ENCODE peak calls at places on chromosomes 4 and X, in five cellular contexts. One of them, this sample, is unnamed.

GRCh38 chr4:126784966-126785580 is 847.7 kb upstream of the INTU start:
- DNase-seq in Caco-2: no peak
- DNase-seq in IMR-90: peak; percentile 30
- DNase-seq in ovary: no peak
- DNase-seq in PC-9: no peak
- DNase-seq in this sample: no peak

GRCh38 chr4:1233641-1234277 is 15.2 kb downstream of the CTBP1 start:
- DNase-seq in PC-9: no peak
- DNase-seq in ovary: peak; percentile 80
- DNase-seq in Caco-2: no peak
- DNase-seq in IMR-90: peak; percentile 34
- DNase-seq in this sample: no peak

GRCh38 chr4:600850-601515 is 24.4 kb upstream of the PDE6B start:
- DNase-seq in IMR-90: no peak
- DNase-seq in ovary: no peak
- DNase-seq in Caco-2: no peak
- DNase-seq in PC-9: no peak
- DNase-seq in this sample: no peak

GRCh38 chr4:74654230-74654681 is 140.1 kb downstream of the BTC start:
- DNase-seq in ovary: no peak
- DNase-seq in Caco-2: peak; percentile 93
- DNase-seq in IMR-90: peak; percentile 43
- DNase-seq in PC-9: peak; percentile 74
- DNase-seq in this sample: no peak

GRCh38 chr4:112557676-112558411 is 41.9 kb upstream of the NEUROG2 start:
- DNase-seq in Caco-2: no peak
- DNase-seq in PC-9: no peak
- DNase-seq in ovary: no peak
- DNase-seq in IMR-90: no peak
- DNase-seq in this sample: no peak

GRCh38 chr4:157023941-157024340 is 52.0 kb upstream of the GLRB start:
- DNase-seq in PC-9: no peak
- DNase-seq in Caco-2: no peak
- DNase-seq in IMR-90: no peak
- DNase-seq in ovary: no peak
- DNase-seq in this sample: no peak

GRCh38 chr4:122450847-122451246 is 5.7 kb downstream of the IL2 start:
- DNase-seq in PC-9: no peak
- DNase-seq in IMR-90: peak; percentile 10
- DNase-seq in Caco-2: peak; percentile 42
- DNase-seq in ovary: no peak
- DNase-seq in this sample: no peak

GRCh38 chr4:26192921-26193894 is 127.6 kb upstream of the RBPJ start:
- DNase-seq in ovary: no peak
- DNase-seq in PC-9: no peak
- DNase-seq in IMR-90: no peak
- DNase-seq in Caco-2: no peak
- DNase-seq in this sample: no peak

GRCh38 chr4:38004062-38004461 is 43.9 kb downstream of the PTTG2 start:
- DNase-seq in Caco-2: no peak
- DNase-seq in ovary: no peak
- DNase-seq in PC-9: no peak
- DNase-seq in IMR-90: peak; percentile 51
- DNase-seq in this sample: no peak

GRCh38 chr4:73442275-73442674 is 6.3 kb downstream of the AFP start:
- DNase-seq in IMR-90: no peak
- DNase-seq in Caco-2: no peak
- DNase-seq in PC-9: no peak
- DNase-seq in ovary: no peak
- DNase-seq in this sample: no peak

GRCh38 chrX:11309220-11309619 is 16.0 kb downstream of the AMELX start:
- DNase-seq in Caco-2: no peak
- DNase-seq in PC-9: no peak
- DNase-seq in ovary: no peak
- DNase-seq in IMR-90: no peak
- DNase-seq in this sample: no peak

GRCh38 chrX:16524327-16524726 is 125.6 kb upstream of the S100G start:
- DNase-seq in PC-9: no peak
- DNase-seq in IMR-90: no peak
- DNase-seq in ovary: no peak
- DNase-seq in Caco-2: no peak
- DNase-seq in this sample: no peak

GRCh38 chr4:38430841-38431240 is 233.2 kb upstream of the KLF3 start:
- DNase-seq in PC-9: no peak
- DNase-seq in IMR-90: no peak
- DNase-seq in ovary: no peak
- DNase-seq in Caco-2: no peak
- DNase-seq in this sample: no peak

GRCh38 chr4:46648088-46648744 is 258.3 kb upstream of the GABRA2 start:
- DNase-seq in IMR-90: peak; percentile 64
- DNase-seq in Caco-2: peak; percentile 80
- DNase-seq in ovary: no peak
- DNase-seq in PC-9: peak; percentile 52
- DNase-seq in this sample: no peak
- TF ChIP-seq CTCF in IMR-90: peak; percentile 55
- TF ChIP-seq CTCF in Caco-2: peak; percentile 78
- TF ChIP-seq CTCF in ovary: no peak
- TF ChIP-seq CTCF in PC-9: peak; percentile 70
- TF ChIP-seq CTCF in this sample: no peak

DNA sequence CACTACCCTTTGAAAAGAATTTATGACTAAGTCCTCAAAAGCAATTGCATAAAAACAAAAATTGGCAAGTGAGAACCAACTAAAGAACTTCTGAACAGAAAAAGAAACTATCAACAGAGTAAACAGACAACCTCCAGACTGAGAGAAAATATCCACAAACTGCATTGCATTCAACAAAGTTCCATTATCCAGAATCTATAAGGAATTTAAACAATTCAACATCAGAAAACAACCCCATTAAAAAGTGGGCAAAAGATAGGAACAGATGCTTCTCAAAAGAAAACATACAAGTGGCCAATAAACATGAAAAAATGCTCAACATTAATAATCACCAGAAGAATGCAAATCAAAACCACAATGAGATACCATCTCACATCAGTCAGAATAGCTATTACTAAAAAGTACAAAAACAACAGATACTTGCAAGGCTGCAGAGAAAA is 130.2 kb downstream of the GASK1B start:
- DNase-seq in PC-9: no peak
- DNase-seq in Caco-2: no peak
- DNase-seq in ovary: no peak
- DNase-seq in IMR-90: peak; percentile 54
- DNase-seq in this sample: no peak
- H3K4me3 ChIP-seq in PC-9: no peak overlapping the region
- H3K4me3 ChIP-seq in Caco-2: no peak overlapping the region
- H3K4me3 ChIP-seq in ovary: no peak overlapping the region
- H3K4me3 ChIP-seq in IMR-90: no peak overlapping the region
- H3K4me3 ChIP-seq in this sample: no peak overlapping the region

GRCh38 chrX:132860200-132860599 is 98.2 kb downstream of the HS6ST2 start:
- DNase-seq in PC-9: no peak
- DNase-seq in ovary: no peak
- DNase-seq in Caco-2: no peak
- DNase-seq in IMR-90: no peak
- DNase-seq in this sample: no peak
- TF ChIP-seq CTCF in PC-9: no peak
- TF ChIP-seq CTCF in ovary: no peak
- TF ChIP-seq CTCF in Caco-2: no peak
- TF ChIP-seq CTCF in IMR-90: no peak
- TF ChIP-seq CTCF in this sample: no peak

DNA sequence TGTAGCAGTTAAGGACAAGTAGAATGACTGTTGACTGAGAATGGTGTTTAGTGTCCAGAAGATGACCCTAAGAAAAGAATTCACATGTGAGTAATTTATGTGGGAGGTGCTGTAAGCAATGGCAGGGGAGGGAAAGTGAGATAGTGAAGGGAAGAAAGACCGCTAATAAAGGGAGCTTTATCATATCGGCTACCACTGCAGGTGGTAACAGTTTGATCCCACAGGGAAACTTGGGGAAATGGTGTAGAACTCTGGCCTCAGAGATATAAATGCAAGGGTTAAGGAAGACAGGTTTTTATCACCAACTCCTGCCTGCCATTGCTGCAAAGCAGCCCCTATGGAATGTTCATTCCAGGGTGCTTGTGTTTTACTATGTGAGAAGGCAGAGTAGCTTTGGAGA is 489.6 kb downstream of the STPG2 start:
- DNase-seq in Caco-2: no peak
- DNase-seq in ovary: no peak
- DNase-seq in IMR-90: no peak
- DNase-seq in PC-9: no peak
- DNase-seq in this sample: no peak
- H3K4me3 ChIP-seq in Caco-2: no peak overlapping the region
- H3K4me3 ChIP-seq in ovary: no peak overlapping the region
- H3K4me3 ChIP-seq in IMR-90: no peak overlapping the region
- H3K4me3 ChIP-seq in PC-9: no peak overlapping the region
- H3K4me3 ChIP-seq in this sample: no peak overlapping the region

GRCh38 chr4:40845136-40845910 is 95.6 kb downstream of the NSUN7 start:
- DNase-seq in IMR-90: no peak
- DNase-seq in PC-9: no peak
- DNase-seq in ovary: no peak
- DNase-seq in Caco-2: no peak
- DNase-seq in this sample: no peak

GRCh38 chr4:40844261-40844660 is 94.5 kb downstream of the NSUN7 start:
- DNase-seq in ovary: no peak
- DNase-seq in IMR-90: no peak
- DNase-seq in Caco-2: no peak
- DNase-seq in PC-9: no peak
- DNase-seq in this sample: no peak

GRCh38 chr4:40842318-40842717 is 92.6 kb downstream of the NSUN7 start:
- DNase-seq in PC-9: no peak
- DNase-seq in ovary: peak; percentile 59
- DNase-seq in Caco-2: no peak
- DNase-seq in IMR-90: no peak
- DNase-seq in this sample: no peak

GRCh38 chr4:40842725-40843401 is 93.1 kb downstream of the NSUN7 start:
- DNase-seq in ovary: no peak
- DNase-seq in IMR-90: peak; percentile 6
- DNase-seq in Caco-2: no peak
- DNase-seq in PC-9: no peak
- DNase-seq in this sample: no peak

DNA sequence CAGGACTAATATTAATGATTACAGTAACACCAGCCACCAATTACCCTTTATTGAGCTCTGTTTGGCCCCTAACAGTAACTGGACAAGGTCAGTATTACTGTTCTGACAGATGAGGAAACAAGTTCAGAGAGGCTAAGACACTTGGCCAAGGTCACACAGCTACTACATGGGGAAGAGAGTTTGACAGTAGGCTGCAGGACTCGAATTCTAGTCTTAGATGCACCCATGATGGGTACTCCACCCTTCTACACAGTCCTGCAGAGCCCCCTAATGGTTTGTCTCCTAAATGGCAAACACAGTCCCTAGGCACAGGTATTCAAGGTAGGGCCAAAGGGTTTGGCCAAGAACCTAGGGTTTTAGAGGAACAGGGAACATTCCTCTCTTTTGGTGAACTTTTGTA is 93.9 kb downstream of the NSUN7 start:
- DNase-seq in IMR-90: no peak
- DNase-seq in Caco-2: no peak
- DNase-seq in PC-9: no peak
- DNase-seq in ovary: no peak
- DNase-seq in this sample: no peak
- TF ChIP-seq CTCF in IMR-90: no peak
- TF ChIP-seq CTCF in Caco-2: no peak
- TF ChIP-seq CTCF in PC-9: peak; percentile 31
- TF ChIP-seq CTCF in ovary: no peak
- TF ChIP-seq CTCF in this sample: no peak

DNA sequence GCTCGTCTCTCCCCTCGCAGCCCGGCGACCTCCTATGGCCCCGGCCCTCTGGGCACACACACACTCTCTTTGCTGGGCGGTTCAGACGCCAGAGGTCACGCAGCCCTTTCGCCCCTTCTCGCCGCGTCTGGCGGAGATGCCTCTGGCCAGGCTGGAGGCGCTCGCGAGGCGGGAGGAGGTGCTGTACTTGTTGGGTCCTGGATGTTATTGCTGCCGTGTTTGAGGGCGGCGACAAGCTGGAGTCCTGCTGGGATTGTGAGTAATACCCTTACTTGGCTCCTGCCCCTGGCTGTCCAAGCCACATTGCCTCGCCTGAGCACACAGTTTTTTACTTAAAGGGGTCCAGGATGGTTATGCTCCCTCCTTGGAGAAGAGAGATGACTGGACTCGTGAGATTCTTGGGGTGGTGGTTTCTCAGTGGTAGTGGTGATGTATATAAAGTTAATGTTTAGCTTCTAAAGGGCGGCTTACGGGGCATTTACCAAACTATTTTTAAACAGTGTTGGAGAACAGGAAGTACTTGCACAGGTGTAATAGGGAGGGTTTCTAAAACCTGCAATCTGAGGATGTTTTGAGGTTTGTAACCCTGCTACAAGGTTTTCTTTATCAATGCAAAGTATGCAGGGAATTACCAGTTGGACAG is 572 bp downstream of the USP53 start:
- DNase-seq in PC-9: peak; percentile 81
- DNase-seq in Caco-2: peak; percentile 87
- DNase-seq in ovary: peak; percentile 86
- DNase-seq in IMR-90: peak; percentile 94
- DNase-seq in this sample: peak; percentile 86
- H3K4me3 ChIP-seq in PC-9: peak overlapping the region; percentile 92
- H3K4me3 ChIP-seq in Caco-2: peak overlapping the region; percentile 77
- H3K4me3 ChIP-seq in ovary: peak overlapping the region; percentile 90
- H3K4me3 ChIP-seq in IMR-90: peak overlapping the region; percentile 74
- H3K4me3 ChIP-seq in this sample: peak overlapping the region; percentile 69